ENCODE peak calls at places on chromosomes 3 and 15, in six cellular contexts. Q is lower leg skin, U is PC-3, H is fibroblast of lung, T is uterus, N is HAP-1. R is an unnamed sample.

GRCh38 chr15:70195808-70196304 is 98.1 kb upstream of the TLE3 start:
- DNase-seq in Q (peak; percentile 92), U (peak; percentile 6), H (peak; percentile 91), T (peak; percentile 88), N (no peak), R (peak; percentile 85)

GRCh38 chr3:188407158-188407880 is 253.4 kb downstream of the LPP start:
- DNase-seq in Q (no peak), U (no peak), H (no peak), T (no peak), N (no peak), R (no peak)

GRCh38 chr3:27939940-27940339 is 217.8 kb upstream of the EOMES start:
- DNase-seq in Q (no peak), U (no peak), H (peak; percentile 28), T (no peak), N (no peak), R (no peak)

GRCh38 chr3:129014148-129014547 is 13.0 kb downstream of the EFCC1 start:
- DNase-seq in Q (no peak), U (no peak), H (no peak), T (no peak), N (no peak), R (no peak)

GRCh38 chr15:67413770-67414429 is 107.0 kb upstream of the C15orf61 start:
- DNase-seq in Q (no peak), U (peak; percentile 64), H (peak; percentile 69), T (no peak), N (no peak), R (peak; percentile 11)

GRCh38 chr15:99100245-99101173 is 4.4 kb upstream of the SYNM start:
- DNase-seq in Q (peak; percentile 95), U (peak; percentile 83), H (peak; percentile 69), T (peak; percentile 79), N (peak; percentile 93), R (peak; percentile 34)

GRCh38 chr3:37492977-37493471 is 318.6 kb upstream of the LRRFIP2 start:
- DNase-seq in Q (no peak), U (no peak), H (no peak), T (no peak), N (peak; percentile 21), R (no peak)

GRCh38 chr15:51888593-51889195 is 59.2 kb downstream of the TMOD3 start:
- DNase-seq in Q (no peak), U (peak; percentile 57), H (peak; percentile 49), T (no peak), N (no peak), R (no peak)

GRCh38 chr15:41949400-41950126 is 22.8 kb downstream of the EHD4 start:
- DNase-seq in Q (peak; percentile 50), U (no peak), H (no peak), T (no peak), N (no peak), R (no peak)

GRCh38 chr3:189355481-189356201 is 183.9 kb downstream of the TPRG1 start:
- DNase-seq in Q (no peak), U (peak; percentile 84), H (peak; percentile 54), T (no peak), N (no peak), R (peak; percentile 41)

GRCh38 chr3:116140100-116140689 is 305.1 kb downstream of the LSAMP start:
- DNase-seq in Q (no peak), U (peak; percentile 74), H (peak; percentile 72), T (no peak), N (no peak), R (no peak)

GRCh38 chr15:98326804-98327203 is 321.5 kb upstream of the IGF1R start:
- DNase-seq in Q (no peak), U (no peak), H (no peak), T (no peak), N (no peak), R (no peak)

GRCh38 chr3:184785856-184786255 is 26.1 kb upstream of the VPS8 start:
- DNase-seq in Q (no peak), U (no peak), H (no peak), T (no peak), N (no peak), R (no peak)

GRCh38 chr3:184789314-184789998 is 22.5 kb upstream of the VPS8 start:
- DNase-seq in Q (peak; percentile 62), U (no peak), H (no peak), T (no peak), N (no peak), R (no peak)

GRCh38 chr3:184785106-184785505 is 26.9 kb upstream of the VPS8 start:
- DNase-seq in Q (no peak), U (no peak), H (no peak), T (no peak), N (no peak), R (no peak)

GRCh38 chr3:184788751-184789150 is 23.2 kb upstream of the VPS8 start:
- DNase-seq in Q (no peak), U (peak; percentile 78), H (no peak), T (no peak), N (no peak), R (no peak)

GRCh38 chr3:184786271-184787010 is 25.5 kb upstream of the VPS8 start:
- DNase-seq in Q (peak; percentile 93), U (no peak), H (peak; percentile 76), T (peak; percentile 66), N (no peak), R (peak; percentile 32)
- H3K4me3 ChIP-seq in Q (no peak overlapping the region), U (no peak overlapping the region), H (no peak overlapping the region), T (no peak overlapping the region), N (no peak overlapping the region), R (no peak overlapping the region)

GRCh38 chr15:74788716-74789151 is 6.9 kb downstream of the CSK start:
- DNase-seq in Q (no peak), U (no peak), H (no peak), T (no peak), N (no peak), R (no peak)
- H3K4me3 ChIP-seq in Q (no peak overlapping the region), U (no peak overlapping the region), H (no peak overlapping the region), T (no peak overlapping the region), N (no peak overlapping the region), R (no peak overlapping the region)

GRCh38 chr15:90106522-90107117 is 4.4 kb upstream of the IDH2 start:
- DNase-seq in Q (peak; percentile 86), U (peak; percentile 75), H (no peak), T (peak; percentile 35), N (peak; percentile 63), R (no peak)
- H3K4me3 ChIP-seq in Q (no peak overlapping the region), U (no peak overlapping the region), H (no peak overlapping the region), T (no peak overlapping the region), N (no peak overlapping the region), R (no peak overlapping the region)

GRCh38 chr3:71062037-71062919 is 521.2 kb downstream of the FOXP1 start:
- DNase-seq in Q (no peak), U (peak; percentile 42), H (peak; percentile 55), T (no peak), N (no peak), R (no peak)

GRCh38 chr3:71060536-71060935 is 523.0 kb downstream of the FOXP1 start:
- DNase-seq in Q (no peak), U (peak; percentile 38), H (no peak), T (no peak), N (no peak), R (no peak)

GRCh38 chr3:71061581-71061980 is 521.9 kb downstream of the FOXP1 start:
- DNase-seq in Q (no peak), U (peak; percentile 62), H (no peak), T (no peak), N (no peak), R (no peak)

GRCh38 chr3:71062920-71063767 is 520.4 kb downstream of the FOXP1 start:
- DNase-seq in Q (no peak), U (peak; percentile 56), H (peak; percentile 62), T (no peak), N (no peak), R (no peak)

GRCh38 chr3:71061037-71061436 is 522.5 kb downstream of the FOXP1 start:
- DNase-seq in Q (no peak), U (peak; percentile 25), H (no peak), T (no peak), N (no peak), R (no peak)
- H3K4me3 ChIP-seq in Q (no peak overlapping the region), U (peak overlapping the region; percentile 71), H (peak overlapping the region; percentile 13), T (no peak overlapping the region), N (no peak overlapping the region), R (no peak overlapping the region)

GRCh38 chr3:187042062-187042745 is 97.1 kb downstream of the RPL39L start:
- DNase-seq in Q (no peak), U (no peak), H (no peak), T (no peak), N (no peak), R (no peak)
- H3K4me3 ChIP-seq in Q (no peak overlapping the region), U (no peak overlapping the region), H (no peak overlapping the region), T (no peak overlapping the region), N (no peak overlapping the region), R (no peak overlapping the region)

GRCh38 chr3:193972816-193973215 is 163.1 kb upstream of the HES1 start:
- DNase-seq in Q (peak; percentile 45), U (no peak), H (peak; percentile 31), T (no peak), N (no peak), R (peak; percentile 81)

GRCh38 chr3:193977622-193978021 is 158.3 kb upstream of the HES1 start:
- DNase-seq in Q (no peak), U (no peak), H (no peak), T (no peak), N (no peak), R (no peak)

GRCh38 chr3:193975072-193975535 is 160.8 kb upstream of the HES1 start:
- DNase-seq in Q (no peak), U (no peak), H (no peak), T (no peak), N (peak; percentile 58), R (no peak)

GRCh38 chr3:193974147-193974546 is 161.8 kb upstream of the HES1 start:
- DNase-seq in Q (no peak), U (no peak), H (peak; percentile 53), T (no peak), N (no peak), R (peak; percentile 81)

DNA sequence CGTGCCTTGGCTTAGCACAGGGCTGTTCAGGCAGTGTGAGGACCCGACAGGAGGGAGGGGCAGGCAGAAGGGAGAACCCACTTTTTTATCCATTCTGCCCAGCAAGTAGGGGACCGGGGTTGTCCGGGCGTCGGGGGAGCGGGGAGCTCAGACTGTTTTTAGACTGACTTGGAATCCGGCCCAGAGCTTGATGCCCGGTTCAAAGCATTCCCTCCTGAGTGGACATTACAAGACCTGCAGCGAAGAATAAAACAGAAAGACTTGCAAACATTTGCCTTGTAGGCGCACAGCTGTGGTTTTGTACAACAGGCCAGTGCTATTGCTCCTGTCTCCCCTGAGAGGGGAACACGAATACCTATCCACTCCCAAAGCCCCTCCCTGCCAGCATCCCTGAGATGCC is 161.4 kb upstream of the HES1 start:
- DNase-seq in Q (no peak), U (no peak), H (peak; percentile 48), T (no peak), N (no peak), R (no peak)
- H3K4me3 ChIP-seq in Q (no peak overlapping the region), U (no peak overlapping the region), H (no peak overlapping the region), T (no peak overlapping the region), N (no peak overlapping the region), R (no peak overlapping the region)

R was measured in astrocyte of the cerebellum.